ENCODE peak calls at places on chromosomes 11 and 22, in six cellular contexts. X, L, T, Y, O and C are unnamed samples.

GRCh38 chr11:74237541-74237940 is 66.5 kb downstream of the PPME1 start:
- DNase-seq in X (no peak), L (no peak), T (no peak), Y (no peak), O (no peak), C (no peak)

GRCh38 chr11:45158210-45158644 is 11.8 kb downstream of the PRDM11 start:
- DNase-seq in X (no peak), L (no peak), T (no peak), Y (no peak), O (no peak), C (no peak)

GRCh38 chr22:19844423-19845368 is 10.0 kb downstream of the GNB1L start:
- DNase-seq in X (no peak), L (no peak), T (peak), Y (no peak), O (peak), C (no peak)

GRCh38 chr11:134555510-134555909 is 143.5 kb upstream of the B3GAT1 start:
- DNase-seq in X (no peak), L (no peak), T (no peak), Y (no peak), O (no peak), C (no peak)

GRCh38 chr11:78313898-78314297 is 103.7 kb downstream of the GAB2 start:
- DNase-seq in X (no peak), L (no peak), T (no peak), Y (no peak), O (no peak), C (no peak)

GRCh38 chr11:118088531-118088930 is 1.8 kb upstream of the SMIM35 start:
- DNase-seq in X (no peak), L (no peak), T (peak), Y (no peak), O (no peak), C (no peak)

GRCh38 chr11:30433831-30434230 is 110.9 kb downstream of the ARL14EP start:
- DNase-seq in X (no peak), L (no peak), T (no peak), Y (no peak), O (no peak), C (no peak)

GRCh38 chr11:12113294-12113693 is 2.9 kb downstream of the MICAL2 start:
- DNase-seq in X (no peak), L (no peak), T (no peak), Y (no peak), O (no peak), C (no peak)

GRCh38 chr11:66068154-66068821 is 1.8 kb upstream of the PACS1 start:
- DNase-seq in X (peak), L (no peak), T (peak), Y (no peak), O (no peak), C (no peak)

GRCh38 chr11:94563176-94563847 is 3.9 kb upstream of the PIWIL4 start:
- DNase-seq in X (no peak), L (no peak), T (no peak), Y (no peak), O (no peak), C (no peak)

GRCh38 chr22:25922141-25922540 is 180.2 kb downstream of the MYO18B start:
- DNase-seq in X (no peak), L (no peak), T (no peak), Y (no peak), O (no peak), C (no peak)

GRCh38 chr11:93532285-93532789 is 10.9 kb downstream of the SMCO4 start:
- DNase-seq in X (no peak), L (no peak), T (no peak), Y (no peak), O (no peak), C (no peak)

GRCh38 chr11:75481602-75482309 is 44.0 kb downstream of the GDPD5 start:
- DNase-seq in X (no peak), L (no peak), T (no peak), Y (no peak), O (no peak), C (no peak)

GRCh38 chr22:45312856-45313255 is 3.1 kb downstream of the FAM118A start:
- DNase-seq in X (no peak), L (no peak), T (no peak), Y (no peak), O (no peak), C (no peak)

GRCh38 chr11:28964811-28965210 is 856.6 kb downstream of the METTL15 start:
- DNase-seq in X (no peak), L (no peak), T (no peak), Y (no peak), O (no peak), C (no peak)

GRCh38 chr22:45977551-45978274 is 751 bp upstream of the WNT7B start:
- DNase-seq in X (no peak), L (no peak), T (no peak), Y (no peak), O (no peak), C (no peak)

GRCh38 chr22:17943533-17944204 is 80.7 kb downstream of the MICAL3 start:
- DNase-seq in X (no peak), L (peak), T (no peak), Y (no peak), O (no peak), C (no peak)

GRCh38 chr11:12137938-12138731 is 27.7 kb downstream of the MICAL2 start:
- DNase-seq in X (no peak), L (no peak), T (no peak), Y (peak), O (peak), C (peak)

DNA sequence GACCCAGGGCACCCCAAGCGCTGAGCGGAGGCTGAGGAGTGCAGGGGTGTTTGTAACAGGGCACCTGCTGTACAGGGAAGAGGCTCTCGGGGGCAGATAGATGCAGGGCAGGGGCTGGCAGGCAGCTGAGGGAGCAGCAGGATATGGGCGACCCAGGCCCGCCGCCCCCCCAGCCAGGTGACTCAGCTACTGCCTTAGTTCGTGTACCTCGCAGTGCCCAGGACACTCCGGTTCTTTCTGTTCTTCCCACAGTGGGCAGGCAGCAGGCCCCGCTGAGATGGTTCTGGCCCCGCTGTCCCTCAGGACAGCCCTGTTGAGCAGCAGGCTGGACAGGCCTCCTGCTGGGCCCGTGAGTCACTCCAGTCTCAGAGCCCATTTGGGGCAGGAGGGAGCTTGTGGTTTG is 16.2 kb downstream of the PHLDA2 start:
- DNase-seq in X (no peak), L (no peak), T (no peak), Y (no peak), O (no peak), C (no peak)
- TF ChIP-seq CTCF in X (no peak), L (no peak), T (no peak), Y (no peak), O (no peak), C (no peak)

GRCh38 chr11:97557399-97557798 is 1167.6 kb downstream of the JRKL start:
- DNase-seq in X (no peak), L (no peak), T (no peak), Y (no peak), O (no peak), C (no peak)
- TF ChIP-seq CTCF in X (no peak), L (peak), T (no peak), Y (no peak), O (no peak), C (no peak)

DNA sequence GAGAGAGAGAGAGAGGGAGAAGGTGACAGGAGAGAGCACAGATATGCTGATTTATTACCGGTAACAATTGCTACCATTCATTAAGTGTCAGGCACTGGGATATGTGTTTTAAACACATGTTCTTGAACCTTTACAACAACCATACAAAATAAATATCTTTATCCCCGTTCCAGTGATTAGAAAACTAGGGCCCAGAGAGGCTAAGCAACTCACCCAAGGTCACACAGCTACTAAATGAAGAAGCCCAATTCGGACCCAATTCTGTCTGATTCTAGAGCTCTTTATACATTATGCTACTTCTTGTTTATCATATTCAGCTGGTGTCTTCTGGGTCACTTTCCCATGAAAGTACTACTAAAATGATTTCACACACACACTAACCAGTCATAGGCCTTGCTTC is 154.0 kb upstream of the RAG2 start:
- DNase-seq in X (no peak), L (no peak), T (no peak), Y (no peak), O (no peak), C (no peak)
- TF ChIP-seq CTCF in X (no peak), L (no peak), T (no peak), Y (no peak), O (no peak), C (no peak)

GRCh38 chr11:36035454-36035853 is 91.6 kb downstream of the LDLRAD3 start:
- DNase-seq in X (no peak), L (peak), T (no peak), Y (no peak), O (no peak), C (no peak)

GRCh38 chr11:36033082-36033751 is 89.4 kb downstream of the LDLRAD3 start:
- DNase-seq in X (no peak), L (no peak), T (no peak), Y (no peak), O (no peak), C (no peak)

GRCh38 chr11:36033936-36034335 is 90.1 kb downstream of the LDLRAD3 start:
- DNase-seq in X (no peak), L (no peak), T (no peak), Y (no peak), O (no peak), C (no peak)

GRCh38 chr11:36035999-36036398 is 92.1 kb downstream of the LDLRAD3 start:
- DNase-seq in X (no peak), L (no peak), T (no peak), Y (no peak), O (no peak), C (no peak)

DNA sequence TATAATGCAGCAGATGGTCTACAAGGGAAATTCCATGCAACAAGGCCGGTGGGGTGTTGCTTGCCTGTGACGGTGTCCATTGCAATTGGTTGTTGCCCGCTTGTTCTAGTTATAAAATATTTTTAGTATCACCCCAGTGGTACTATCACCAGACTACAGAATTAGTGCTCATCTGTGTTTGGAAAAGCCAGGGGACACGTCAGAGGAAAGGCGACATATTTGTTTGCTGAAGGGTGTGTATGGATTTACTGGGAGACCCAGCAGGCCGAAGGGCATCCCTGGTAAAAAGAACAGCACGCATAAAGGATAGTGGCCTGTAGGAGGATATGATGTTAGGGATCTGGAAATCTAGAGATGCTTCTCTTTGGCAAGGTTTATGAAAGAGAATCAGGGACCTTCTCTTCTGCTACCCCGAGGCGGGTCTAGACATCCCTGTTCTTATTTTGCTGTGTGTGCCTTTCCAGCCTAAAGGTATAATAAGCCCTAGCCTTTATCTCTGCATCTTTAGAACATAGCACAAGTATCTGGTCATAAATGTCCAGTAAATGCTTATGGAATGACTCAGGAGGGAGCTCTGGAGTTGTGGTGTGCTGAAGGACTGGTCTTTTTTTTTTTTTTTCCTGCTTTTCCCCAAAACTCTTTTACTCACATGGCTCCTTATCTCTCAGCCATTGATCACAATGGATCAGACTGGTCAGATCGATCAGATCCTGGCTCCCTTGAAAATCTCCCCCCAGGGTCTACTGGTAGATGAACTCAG is 90.9 kb downstream of the LDLRAD3 start:
- DNase-seq in X (no peak), L (peak), T (no peak), Y (no peak), O (peak), C (no peak)
- TF ChIP-seq CTCF in X (no peak), L (no peak), T (no peak), Y (no peak), O (no peak), C (no peak)

GRCh38 chr11:6315811-6316425 is 4.4 kb downstream of the CAVIN3 start:
- DNase-seq in X (peak), L (no peak), T (peak), Y (no peak), O (no peak), C (peak)
- TF ChIP-seq CTCF in X (peak), L (peak), T (peak), Y (peak), O (peak), C (peak)

DNA sequence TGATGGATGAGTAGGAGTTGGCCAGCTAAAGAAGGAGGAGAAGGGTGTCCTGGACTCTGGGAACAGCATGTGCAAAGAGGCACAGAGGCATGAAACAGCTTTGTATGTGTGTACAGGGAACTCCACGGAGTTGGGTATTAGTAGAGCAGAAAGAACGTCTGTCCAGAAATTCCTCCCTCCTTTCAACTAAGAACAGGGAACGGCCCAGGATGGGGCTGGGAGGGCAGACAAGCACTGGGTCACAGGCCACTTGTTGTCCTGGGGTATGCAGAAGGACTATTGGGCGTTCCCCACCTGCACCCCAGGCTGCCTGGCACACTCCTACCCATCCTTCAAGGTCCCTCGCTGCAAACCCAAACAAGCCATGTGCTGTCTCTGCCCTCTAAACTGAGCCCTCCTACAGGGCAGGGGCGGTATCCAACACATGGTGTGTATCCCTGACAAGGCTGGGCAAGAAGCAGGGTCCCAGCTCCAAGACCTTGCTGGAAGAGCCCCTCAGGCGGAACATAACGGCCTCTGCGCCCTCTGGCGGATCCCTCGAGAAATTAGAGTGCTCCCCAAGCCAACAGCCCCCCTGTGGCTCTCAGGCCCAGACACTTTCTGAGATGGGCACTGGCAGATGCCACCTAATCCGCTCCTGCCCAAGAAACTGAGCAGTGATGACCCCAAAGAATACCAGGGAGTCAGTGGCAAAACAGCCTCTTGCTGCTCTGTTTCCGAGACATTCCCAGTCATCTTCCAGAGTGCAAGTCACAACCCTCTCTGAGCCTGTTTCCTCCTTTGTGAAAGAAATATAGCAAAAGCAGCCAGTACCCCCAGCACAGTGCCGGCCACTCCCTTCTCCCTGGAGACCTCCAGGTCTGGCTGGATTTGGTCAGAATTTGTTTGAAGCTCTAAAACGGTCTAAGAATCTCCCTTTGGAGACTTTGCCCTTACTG is 1.6 kb upstream of the ELFN2 start:
- DNase-seq in X (peak), L (no peak), T (peak), Y (no peak), O (no peak), C (no peak)
- TF ChIP-seq CTCF in X (peak), L (peak), T (peak), Y (peak), O (peak), C (peak)

GRCh38 chr11:102807921-102808320 is 10.0 kb upstream of the MMP1 start:
- DNase-seq in X (no peak), L (no peak), T (peak), Y (no peak), O (no peak), C (no peak)
- TF ChIP-seq CTCF in X (no peak), L (peak), T (peak), Y (no peak), O (peak), C (no peak)

DNA sequence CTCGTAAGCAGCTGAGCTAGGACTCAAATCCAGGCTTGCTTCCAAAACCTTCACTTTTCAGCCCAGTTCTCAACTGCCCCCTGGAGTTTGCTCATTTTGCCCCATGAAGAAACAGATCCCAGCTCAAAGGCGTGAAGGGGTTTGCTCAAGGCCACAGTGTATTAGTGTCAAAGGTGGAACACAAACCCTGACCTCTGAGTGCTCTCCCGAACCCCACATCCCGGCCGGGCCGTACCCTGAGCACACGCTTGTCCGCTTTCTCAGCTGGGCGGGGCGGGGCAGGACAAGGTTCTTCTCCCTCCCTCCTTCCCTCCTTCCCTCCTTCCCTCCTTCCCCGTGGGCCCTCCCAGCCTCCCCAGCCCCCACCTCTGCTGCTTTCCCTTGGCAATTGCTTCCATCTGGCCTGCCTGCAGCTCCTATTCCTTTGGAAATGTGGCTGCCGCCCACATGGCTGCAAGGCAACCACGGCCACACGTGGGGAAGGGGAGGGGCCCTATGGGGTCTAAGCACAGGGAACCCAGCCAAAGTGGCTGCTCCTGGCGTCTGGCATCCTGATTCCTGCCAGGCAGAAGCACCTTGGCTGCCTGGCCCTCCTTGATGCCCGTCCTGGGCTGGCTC is 4.1 kb downstream of the ST3GAL4 start:
- DNase-seq in X (no peak), L (no peak), T (no peak), Y (no peak), O (peak), C (no peak)
- TF ChIP-seq CTCF in X (no peak), L (no peak), T (no peak), Y (no peak), O (peak), C (no peak)